ENCODE peak calls at places on chromosomes 2 and 18, in ten cellular contexts. D, O, Q, F, X, N, R, Y, U and S are unnamed samples. For H3K4me1, the result is how much of the 10 kb centered on the place peaks cover.

GRCh38 chr2:12857891-12858290 is 141.2 kb downstream of the TRIB2 start:
- DNase-seq in D (no peak), O (no peak), Q (no peak), F (no peak), X (no peak), N (no peak), R (no peak), Y (no peak), U (no peak), S (no peak)

GRCh38 chr2:27593240-27593639 is 10.4 kb downstream of the ZNF512 start:
- DNase-seq in D (no peak), O (no peak), Q (no peak), F (no peak), X (no peak), N (no peak), R (no peak), Y (no peak), U (no peak), S (no peak)

GRCh38 chr2:147487980-147488289 is 356.9 kb upstream of the ACVR2A start:
- DNase-seq in D (no peak), O (no peak), Q (no peak), F (no peak), X (no peak), N (no peak), R (no peak), Y (no peak), U (no peak), S (no peak)

GRCh38 chr2:84996909-84997308 is 25.9 kb downstream of the KCMF1 start:
- DNase-seq in D (no peak), O (no peak), Q (no peak), F (no peak), X (no peak), N (no peak), R (no peak), Y (no peak), U (no peak), S (no peak)

GRCh38 chr2:231351648-231352047 is 43.9 kb upstream of the B3GNT7 start:
- DNase-seq in D (peak), O (no peak), Q (no peak), F (peak), X (no peak), N (no peak), R (no peak), Y (no peak), U (no peak), S (peak)

GRCh38 chr2:47173986-47174730 is 19.1 kb upstream of the STPG4 start:
- DNase-seq in D (no peak), O (peak), Q (no peak), F (no peak), X (peak), N (no peak), R (no peak), Y (no peak), U (no peak), S (no peak)

GRCh38 chr2:141557329-141558098 is 573.3 kb downstream of the LRP1B start:
- DNase-seq in D (no peak), O (no peak), Q (no peak), F (no peak), X (no peak), N (no peak), R (peak), Y (no peak), U (peak), S (no peak)

GRCh38 chr2:62114564-62114963 is 81.4 kb upstream of the B3GNT2 start:
- DNase-seq in D (no peak), O (peak), Q (peak), F (no peak), X (no peak), N (peak), R (no peak), Y (peak), U (no peak), S (no peak)

GRCh38 chr2:20580690-20581437 is 70.0 kb downstream of the HS1BP3 start:
- DNase-seq in D (no peak), O (peak), Q (no peak), F (no peak), X (no peak), N (no peak), R (no peak), Y (no peak), U (peak), S (peak)

GRCh38 chr18:5627756-5628511 is 84.1 kb upstream of the EPB41L3 start:
- DNase-seq in D (peak), O (no peak), Q (peak), F (no peak), X (no peak), N (no peak), R (no peak), Y (no peak), U (no peak), S (peak)

GRCh38 chr18:765764-766549 is 46.1 kb downstream of the YES1 start:
- DNase-seq in D (no peak), O (no peak), Q (no peak), F (no peak), X (no peak), N (no peak), R (no peak), Y (peak), U (no peak), S (no peak)

GRCh38 chr2:121643877-121644276 is 5.4 kb downstream of the CLASP1 start:
- DNase-seq in D (no peak), O (no peak), Q (no peak), F (no peak), X (no peak), N (no peak), R (no peak), Y (no peak), U (no peak), S (no peak)

GRCh38 chr2:227386630-227387029 is 1.1 kb downstream of the SCYGR1 start:
- DNase-seq in D (no peak), O (no peak), Q (no peak), F (no peak), X (no peak), N (no peak), R (no peak), Y (no peak), U (no peak), S (no peak)

GRCh38 chr2:32652555-32653209 is 24.8 kb downstream of the TTC27 start:
- DNase-seq in D (no peak), O (no peak), Q (no peak), F (no peak), X (no peak), N (no peak), R (no peak), Y (no peak), U (no peak), S (no peak)

GRCh38 chr2:101277111-101277510 is 24.4 kb downstream of the CNOT11 start:
- DNase-seq in D (no peak), O (peak), Q (no peak), F (no peak), X (no peak), N (no peak), R (peak), Y (peak), U (peak), S (no peak)

GRCh38 chr18:7038330-7038846 is 79.2 kb downstream of the LAMA1 start:
- DNase-seq in D (peak), O (peak), Q (peak), F (peak), X (peak), N (peak), R (peak), Y (no peak), U (peak), S (peak)

GRCh38 chr2:2456721-2457120 is 125.6 kb upstream of the MYT1L start:
- DNase-seq in D (no peak), O (no peak), Q (no peak), F (no peak), X (no peak), N (no peak), R (no peak), Y (no peak), U (no peak), S (no peak)

GRCh38 chr2:186274936-186275575 is 211.0 kb upstream of the ZC3H15 start:
- DNase-seq in D (no peak), O (no peak), Q (no peak), F (no peak), X (no peak), N (no peak), R (no peak), Y (no peak), U (peak), S (no peak)

GRCh38 chr2:188551671-188552070 is 260.0 kb downstream of the GULP1 start:
- DNase-seq in D (no peak), O (no peak), Q (no peak), F (no peak), X (no peak), N (no peak), R (no peak), Y (no peak), U (no peak), S (no peak)

GRCh38 chr2:194672994-194673393 is 984.0 kb upstream of the SLC39A10 start:
- DNase-seq in D (no peak), O (no peak), Q (no peak), F (no peak), X (no peak), N (no peak), R (no peak), Y (no peak), U (no peak), S (no peak)

GRCh38 chr2:224946911-224947310 is 95.4 kb downstream of the DOCK10 start:
- DNase-seq in D (no peak), O (no peak), Q (no peak), F (no peak), X (peak), N (no peak), R (no peak), Y (no peak), U (no peak), S (no peak)

DNA sequence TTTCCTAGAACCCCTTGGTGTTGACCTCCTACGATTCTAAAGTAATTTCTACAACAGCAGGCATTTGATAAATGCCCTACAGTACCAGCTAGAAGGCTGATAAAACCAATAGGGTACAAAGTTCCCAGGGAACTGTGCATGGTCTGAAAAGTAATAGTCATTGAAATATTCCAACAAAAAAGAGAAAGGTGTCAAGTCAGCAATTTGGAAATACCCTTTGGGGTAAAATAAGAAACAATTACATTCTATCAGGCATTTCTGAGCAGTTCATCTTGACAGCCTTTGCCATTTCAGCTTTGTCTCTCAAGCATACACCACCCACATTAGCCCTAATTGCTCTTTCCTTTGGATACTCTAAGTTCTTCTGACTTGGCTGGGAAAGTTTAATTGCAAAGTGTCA is 542.9 kb upstream of the DDX18 start:
- DNase-seq in D (no peak), O (no peak), Q (no peak), F (no peak), X (no peak), N (no peak), R (no peak), Y (no peak), U (no peak), S (no peak)
- H3K4me1 ChIP-seq in D (under half), O (under half), Q (under half), F (under half), X (under half), N (under half), R (under half), Y (under half), U (under half), S (under half)

GRCh38 chr18:31819925-31820229 is 59.2 kb upstream of the SLC25A52 start:
- DNase-seq in D (no peak), O (no peak), Q (no peak), F (no peak), X (no peak), N (no peak), R (no peak), Y (no peak), U (no peak), S (no peak)
- TF ChIP-seq CTCF in D (no peak), O (no peak), Q (peak), F (no peak), X (no peak), N (peak), R (no peak), Y (no peak), U (no peak), S (no peak)

GRCh38 chr18:9782073-9782857 is 74.2 kb downstream of the RAB31 start:
- DNase-seq in D (no peak), O (no peak), Q (no peak), F (no peak), X (no peak), N (no peak), R (no peak), Y (no peak), U (peak), S (no peak)
- H3K4me1 ChIP-seq in D (under half), O (under half), Q (under half), F (under half), X (under half), N (under half), R (under half), Y (under half), U (under half), S (under half)

GRCh38 chr2:98165516-98166071 is 78.6 kb downstream of the VWA3B start:
- DNase-seq in D (no peak), O (no peak), Q (peak), F (no peak), X (no peak), N (no peak), R (no peak), Y (no peak), U (no peak), S (no peak)

GRCh38 chr2:98172150-98172765 is 85.3 kb downstream of the VWA3B start:
- DNase-seq in D (no peak), O (no peak), Q (no peak), F (no peak), X (no peak), N (no peak), R (no peak), Y (no peak), U (no peak), S (no peak)

GRCh38 chr2:98164256-98164655 is 77.3 kb downstream of the VWA3B start:
- DNase-seq in D (no peak), O (no peak), Q (no peak), F (no peak), X (no peak), N (no peak), R (no peak), Y (no peak), U (no peak), S (no peak)

GRCh38 chr2:98170076-98170475 is 83.1 kb downstream of the VWA3B start:
- DNase-seq in D (no peak), O (no peak), Q (no peak), F (no peak), X (no peak), N (no peak), R (no peak), Y (no peak), U (no peak), S (no peak)

DNA sequence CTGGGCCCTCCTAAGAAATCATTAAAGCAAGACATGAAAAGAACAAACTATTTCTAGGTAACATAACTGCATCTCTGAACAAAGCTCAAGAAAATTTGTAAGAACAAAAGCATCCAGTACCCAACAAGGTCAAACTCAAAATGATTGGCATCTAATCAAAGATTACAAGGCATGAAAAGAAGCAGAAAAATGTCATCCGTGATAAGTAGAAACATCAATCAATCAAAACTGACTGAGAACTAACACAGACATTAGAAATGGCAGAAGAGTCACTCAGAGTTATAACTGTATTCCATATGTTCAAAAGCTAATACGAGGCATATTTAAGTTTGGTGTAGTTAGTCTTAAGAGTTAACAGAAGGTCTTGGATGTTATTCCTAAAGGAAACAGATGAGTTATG is 80.9 kb downstream of the VWA3B start:
- DNase-seq in D (no peak), O (no peak), Q (no peak), F (no peak), X (no peak), N (no peak), R (no peak), Y (no peak), U (no peak), S (no peak)
- TF ChIP-seq CTCF in D (no peak), O (no peak), Q (no peak), F (no peak), X (no peak), N (no peak), R (no peak), Y (no peak), U (no peak), S (no peak)

GRCh38 chr2:119230219-119230618 is 6.6 kb downstream of the STEAP3 start:
- DNase-seq in D (no peak), O (no peak), Q (no peak), F (no peak), X (no peak), N (no peak), R (no peak), Y (no peak), U (no peak), S (no peak)
- H3K4me1 ChIP-seq in D (under half), O (under half), Q (under half), F (under half), X (under half), N (under half), R (under half), Y (under half), U (under half), S (under half)

GRCh38 chr18:45522371-45522770 is 92.9 kb upstream of the SLC14A2 start:
- DNase-seq in D (no peak), O (no peak), Q (no peak), F (no peak), X (no peak), N (no peak), R (no peak), Y (no peak), U (no peak), S (no peak)

GRCh38 chr18:45527891-45528290 is 87.4 kb upstream of the SLC14A2 start:
- DNase-seq in D (no peak), O (no peak), Q (no peak), F (no peak), X (no peak), N (no peak), R (no peak), Y (no peak), U (no peak), S (no peak)

GRCh38 chr18:45528712-45529336 is 86.5 kb upstream of the SLC14A2 start:
- DNase-seq in D (no peak), O (no peak), Q (no peak), F (no peak), X (no peak), N (no peak), R (no peak), Y (no peak), U (no peak), S (no peak)

GRCh38 chr18:45521777-45522176 is 93.5 kb upstream of the SLC14A2 start:
- DNase-seq in D (no peak), O (no peak), Q (no peak), F (no peak), X (no peak), N (no peak), R (no peak), Y (no peak), U (no peak), S (no peak)

GRCh38 chr18:45526120-45526841 is 89.0 kb upstream of the SLC14A2 start:
- DNase-seq in D (no peak), O (no peak), Q (no peak), F (no peak), X (no peak), N (no peak), R (no peak), Y (no peak), U (no peak), S (no peak)
- TF ChIP-seq CTCF in D (no peak), O (no peak), Q (no peak), F (no peak), X (no peak), N (no peak), R (no peak), Y (no peak), U (no peak), S (no peak)

GRCh38 chr2:144470819-144471218 is 49.1 kb downstream of the ZEB2 start:
- DNase-seq in D (no peak), O (no peak), Q (no peak), F (no peak), X (no peak), N (no peak), R (no peak), Y (no peak), U (no peak), S (no peak)
- H3K4me1 ChIP-seq in D (under half), O (under half), Q (under half), F (under half), X (under half), N (half or more), R (under half), Y (under half), U (under half), S (under half)